ENCODE peak calls at places on chromosomes 4 and X, in seven cellular contexts. W is foreskin fibroblast; H is COR-L47; V is T-helper 1 cell; K is activated gamma-delta T cell treated with Interleukin-2 at 50 U/mL for 16 hours; F is activated naive CD4-positive, alpha-beta T cell treated with anti-CD3 and anti-CD28 coated beads for 36 hours; N is stimulated activated CD4-positive, alpha-beta T cell treated with anti-CD3 and anti-CD28 coated beads, Interleukin-12 subunit alpha, Interleukin-12 subunit beta, amount 100 ng/mL, for 4 hours. X is an unnamed sample.

GRCh38 chrX:31445542-31445941 is 373.7 kb upstream of the FTHL17 start:
- DNase-seq in W (peak; percentile 3), H (no peak), V (no peak), K (no peak), F (no peak), N (no peak), X (no peak)

GRCh38 chrX:23937100-23937499 is 29.3 kb downstream of the CXorf58 start:
- DNase-seq in W (no peak), H (no peak), V (no peak), K (no peak), F (no peak), N (no peak), X (no peak)

GRCh38 chr4:64882311-64883086 is 473.2 kb upstream of the TECRL start:
- DNase-seq in W (no peak), H (no peak), V (no peak), K (no peak), F (no peak), N (no peak), X (no peak)

GRCh38 chr4:84298023-84298718 is 200.9 kb downstream of the NKX6-1 start:
- DNase-seq in W (no peak), H (no peak), V (no peak), K (no peak), F (no peak), N (no peak), X (no peak)

GRCh38 chrX:132266583-132267355 is 47.5 kb upstream of the RAP2C start:
- DNase-seq in W (peak; percentile 65), H (no peak), V (no peak), K (no peak), F (peak; percentile 15), N (no peak), X (no peak)

GRCh38 chr4:93063325-93063724 is 759.6 kb downstream of the GRID2 start:
- DNase-seq in W (no peak), H (no peak), V (no peak), K (no peak), F (no peak), N (no peak), X (no peak)

GRCh38 chr4:104491826-104492771 is 2.6 kb downstream of the CXXC4 start:
- DNase-seq in W (peak; percentile 3), H (no peak), V (no peak), K (no peak), F (no peak), N (no peak), X (no peak)

GRCh38 chr4:118752551-118752950 is 67.4 kb downstream of the METTL14 start:
- DNase-seq in W (no peak), H (no peak), V (no peak), K (no peak), F (no peak), N (no peak), X (no peak)

GRCh38 chr4:138438608-138439007 is 196.5 kb upstream of the SLC7A11 start:
- DNase-seq in W (no peak), H (no peak), V (no peak), K (no peak), F (no peak), N (no peak), X (no peak)

GRCh38 chrX:22141061-22141460 is 108.9 kb downstream of the PHEX start:
- DNase-seq in W (peak; percentile 39), H (no peak), V (no peak), K (no peak), F (no peak), N (no peak), X (no peak)

GRCh38 chrX:1423215-1423614 is 29.5 kb downstream of the ASMTL start:
- DNase-seq in W (no peak), H (no peak), V (no peak), K (no peak), F (no peak), N (no peak), X (no peak)

GRCh38 chr4:76850010-76850441 is 47.9 kb downstream of the SOWAHB start:
- DNase-seq in W (peak; percentile 91), H (no peak), V (no peak), K (no peak), F (no peak), N (no peak), X (no peak)

GRCh38 chr4:57764840-57765239 is 654.7 kb upstream of the IGFBP7 start:
- DNase-seq in W (no peak), H (no peak), V (no peak), K (no peak), F (no peak), N (no peak), X (no peak)

GRCh38 chr4:176778491-176778890 is 14.2 kb downstream of the VEGFC start:
- DNase-seq in W (peak; percentile 90), H (no peak), V (no peak), K (no peak), F (no peak), N (no peak), X (no peak)

GRCh38 chrX:40749874-40750273 is 14.5 kb upstream of the MED14 start:
- DNase-seq in W (no peak), H (no peak), V (no peak), K (no peak), F (no peak), N (no peak), X (no peak)

GRCh38 chr4:139719381-139720101 is 53.9 kb downstream of the MGST2 start:
- DNase-seq in W (no peak), H (no peak), V (no peak), K (no peak), F (no peak), N (no peak), X (no peak)

GRCh38 chr4:5746250-5746649 is 35.2 kb downstream of the EVC start:
- DNase-seq in W (no peak), H (no peak), V (no peak), K (no peak), F (no peak), N (no peak), X (no peak)

GRCh38 chr4:143351149-143351691 is 14.5 kb downstream of the GAB1 start:
- DNase-seq in W (no peak), H (no peak), V (no peak), K (no peak), F (no peak), N (no peak), X (no peak)

GRCh38 chrX:2320580-2321327 is 180.0 kb downstream of the DHRSX start:
- DNase-seq in W (peak; percentile 92), H (no peak), V (no peak), K (no peak), F (no peak), N (no peak), X (no peak)

GRCh38 chr4:153207561-153207960 is 3.3 kb downstream of the TRIM2 start:
- DNase-seq in W (peak; percentile 64), H (no peak), V (no peak), K (no peak), F (no peak), N (no peak), X (no peak)

GRCh38 chr4:101031971-101032370 is 315.4 kb downstream of the PPP3CA start:
- DNase-seq in W (no peak), H (no peak), V (no peak), K (no peak), F (no peak), N (no peak), X (no peak)

GRCh38 chr4:19580090-19580489 is 671.6 kb upstream of the SLIT2 start:
- DNase-seq in W (peak; percentile 51), H (no peak), V (no peak), K (no peak), F (no peak), N (no peak), X (no peak)

GRCh38 chr4:76206222-76206942 is 7.2 kb downstream of the SCARB2 start:
- DNase-seq in W (no peak), H (no peak), V (no peak), K (no peak), F (no peak), N (no peak), X (no peak)

GRCh38 chr4:167897116-167897515 is 195.2 kb upstream of the ANXA10 start:
- DNase-seq in W (peak; percentile 85), H (no peak), V (no peak), K (no peak), F (no peak), N (no peak), X (no peak)

GRCh38 chr4:153166971-153167501 is 37.2 kb upstream of the TRIM2 start:
- DNase-seq in W (peak; percentile 69), H (no peak), V (no peak), K (no peak), F (no peak), N (no peak), X (no peak)